ENCODE peak calls at places on chromosome 21, in ten cellular contexts. One of them, this sample, is unnamed.

GRCh38 chr21:43467785-43468184 is 40.9 kb upstream of the SIK1 start:
- DNase-seq in ovary: no peak
- DNase-seq in fibroblast of villous mesenchyme: no peak
- DNase-seq in cardiac muscle cell: no peak
- DNase-seq in astrocyte: no peak
- DNase-seq in uterus: peak; percentile 2
- DNase-seq in esophagus muscularis mucosa: no peak
- DNase-seq in colonic mucosa: peak; percentile 7
- DNase-seq in heart right ventricle: no peak
- DNase-seq in psoas muscle: no peak
- DNase-seq in this sample: no peak

GRCh38 chr21:33259428-33259827 is 6.7 kb upstream of the IL10RB start:
- DNase-seq in esophagus muscularis mucosa: no peak
- DNase-seq in colonic mucosa: no peak
- DNase-seq in heart right ventricle: no peak
- DNase-seq in uterus: no peak
- DNase-seq in fibroblast of villous mesenchyme: no peak
- DNase-seq in psoas muscle: no peak
- DNase-seq in cardiac muscle cell: no peak
- DNase-seq in astrocyte: no peak
- DNase-seq in ovary: no peak
- DNase-seq in this sample: peak; percentile 41

GRCh38 chr21:42939581-42940413 is 14.4 kb upstream of the ERVH48-1 start:
- DNase-seq in fibroblast of villous mesenchyme: peak; percentile 99
- DNase-seq in psoas muscle: peak; percentile 70
- DNase-seq in esophagus muscularis mucosa: peak; percentile 93
- DNase-seq in uterus: peak; percentile 90
- DNase-seq in cardiac muscle cell: no peak
- DNase-seq in heart right ventricle: no peak
- DNase-seq in ovary: peak; percentile 86
- DNase-seq in colonic mucosa: peak; percentile 67
- DNase-seq in astrocyte: peak; percentile 94
- DNase-seq in this sample: peak; percentile 99

GRCh38 chr21:37071561-37072238 is 1.2 kb downstream of the PIGP start:
- DNase-seq in esophagus muscularis mucosa: no peak
- DNase-seq in psoas muscle: peak; percentile 74
- DNase-seq in ovary: peak; percentile 68
- DNase-seq in colonic mucosa: peak; percentile 65
- DNase-seq in heart right ventricle: peak; percentile 47
- DNase-seq in uterus: peak; percentile 70
- DNase-seq in fibroblast of villous mesenchyme: peak; percentile 89
- DNase-seq in astrocyte: peak; percentile 70
- DNase-seq in cardiac muscle cell: peak; percentile 1
- DNase-seq in this sample: peak; percentile 92

GRCh38 chr21:25639922-25640670 is 1.0 kb downstream of the JAM2 start:
- DNase-seq in uterus: peak; percentile 38
- DNase-seq in ovary: peak; percentile 50
- DNase-seq in esophagus muscularis mucosa: no peak
- DNase-seq in colonic mucosa: peak; percentile 22
- DNase-seq in psoas muscle: peak; percentile 23
- DNase-seq in astrocyte: no peak
- DNase-seq in fibroblast of villous mesenchyme: peak; percentile 10
- DNase-seq in heart right ventricle: peak; percentile 34
- DNase-seq in cardiac muscle cell: peak; percentile 56
- DNase-seq in this sample: no peak

GRCh38 chr21:28485301-28486022 is 507.2 kb downstream of the LTN1 start:
- DNase-seq in psoas muscle: no peak
- DNase-seq in cardiac muscle cell: no peak
- DNase-seq in colonic mucosa: no peak
- DNase-seq in uterus: no peak
- DNase-seq in ovary: no peak
- DNase-seq in heart right ventricle: no peak
- DNase-seq in esophagus muscularis mucosa: no peak
- DNase-seq in astrocyte: peak; percentile 81
- DNase-seq in fibroblast of villous mesenchyme: no peak
- DNase-seq in this sample: peak; percentile 93

GRCh38 chr21:18249542-18250152 is 5.0 kb downstream of the CHODL start:
- DNase-seq in ovary: no peak
- DNase-seq in fibroblast of villous mesenchyme: no peak
- DNase-seq in psoas muscle: no peak
- DNase-seq in astrocyte: no peak
- DNase-seq in uterus: no peak
- DNase-seq in colonic mucosa: no peak
- DNase-seq in esophagus muscularis mucosa: no peak
- DNase-seq in cardiac muscle cell: no peak
- DNase-seq in heart right ventricle: no peak
- DNase-seq in this sample: no peak

GRCh38 chr21:32083175-32083574 is 195.7 kb downstream of the MIS18A start:
- DNase-seq in ovary: no peak
- DNase-seq in astrocyte: peak; percentile 2
- DNase-seq in uterus: no peak
- DNase-seq in esophagus muscularis mucosa: no peak
- DNase-seq in colonic mucosa: no peak
- DNase-seq in fibroblast of villous mesenchyme: no peak
- DNase-seq in heart right ventricle: no peak
- DNase-seq in psoas muscle: no peak
- DNase-seq in cardiac muscle cell: no peak
- DNase-seq in this sample: no peak

GRCh38 chr21:26007911-26008579 is 162.5 kb downstream of the APP start:
- DNase-seq in psoas muscle: no peak
- DNase-seq in heart right ventricle: no peak
- DNase-seq in esophagus muscularis mucosa: no peak
- DNase-seq in cardiac muscle cell: no peak
- DNase-seq in ovary: no peak
- DNase-seq in colonic mucosa: no peak
- DNase-seq in uterus: no peak
- DNase-seq in fibroblast of villous mesenchyme: peak; percentile 90
- DNase-seq in astrocyte: no peak
- DNase-seq in this sample: no peak

DNA sequence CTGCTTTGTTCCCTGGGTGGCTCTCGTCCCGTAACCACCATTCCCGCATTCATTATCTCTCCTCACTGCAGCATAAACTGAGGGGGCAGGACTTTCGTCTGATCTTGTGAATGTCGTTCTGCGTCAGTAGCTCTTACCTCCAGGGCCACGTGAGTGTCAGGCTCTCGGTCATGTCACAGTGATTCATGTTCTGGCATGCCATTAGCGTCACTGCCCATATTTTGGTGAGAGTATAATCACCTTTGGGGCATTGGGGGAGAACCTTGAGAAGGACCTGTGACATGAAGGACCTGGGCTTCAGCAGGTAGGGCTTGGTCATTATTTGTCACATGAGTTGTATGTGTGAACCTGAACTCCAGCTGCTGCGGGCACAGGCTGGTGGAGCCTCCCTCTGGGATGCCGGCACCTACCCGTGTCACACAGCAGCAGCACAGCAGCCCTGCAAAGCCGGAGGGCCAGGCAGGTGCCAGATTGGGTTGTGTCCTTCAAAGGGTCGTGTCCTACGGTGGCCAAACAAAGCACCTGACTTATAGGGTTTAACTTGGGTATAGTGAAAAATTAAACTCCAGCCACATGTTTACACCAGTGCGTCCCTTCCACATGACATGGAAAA is 68.5 kb downstream of the BACE2 start:
- DNase-seq in uterus: no peak
- DNase-seq in cardiac muscle cell: no peak
- DNase-seq in esophagus muscularis mucosa: no peak
- DNase-seq in fibroblast of villous mesenchyme: no peak
- DNase-seq in heart right ventricle: no peak
- DNase-seq in ovary: no peak
- DNase-seq in astrocyte: no peak
- DNase-seq in psoas muscle: no peak
- DNase-seq in colonic mucosa: no peak
- DNase-seq in this sample: no peak
- TF ChIP-seq CTCF in uterus: no peak
- TF ChIP-seq CTCF in cardiac muscle cell: no peak
- TF ChIP-seq CTCF in esophagus muscularis mucosa: no peak
- TF ChIP-seq CTCF in fibroblast of villous mesenchyme: no peak
- TF ChIP-seq CTCF in heart right ventricle: no peak
- TF ChIP-seq CTCF in ovary: no peak
- TF ChIP-seq CTCF in astrocyte: no peak
- TF ChIP-seq CTCF in psoas muscle: no peak
- TF ChIP-seq CTCF in colonic mucosa: no peak
- TF ChIP-seq CTCF in this sample: no peak

DNA sequence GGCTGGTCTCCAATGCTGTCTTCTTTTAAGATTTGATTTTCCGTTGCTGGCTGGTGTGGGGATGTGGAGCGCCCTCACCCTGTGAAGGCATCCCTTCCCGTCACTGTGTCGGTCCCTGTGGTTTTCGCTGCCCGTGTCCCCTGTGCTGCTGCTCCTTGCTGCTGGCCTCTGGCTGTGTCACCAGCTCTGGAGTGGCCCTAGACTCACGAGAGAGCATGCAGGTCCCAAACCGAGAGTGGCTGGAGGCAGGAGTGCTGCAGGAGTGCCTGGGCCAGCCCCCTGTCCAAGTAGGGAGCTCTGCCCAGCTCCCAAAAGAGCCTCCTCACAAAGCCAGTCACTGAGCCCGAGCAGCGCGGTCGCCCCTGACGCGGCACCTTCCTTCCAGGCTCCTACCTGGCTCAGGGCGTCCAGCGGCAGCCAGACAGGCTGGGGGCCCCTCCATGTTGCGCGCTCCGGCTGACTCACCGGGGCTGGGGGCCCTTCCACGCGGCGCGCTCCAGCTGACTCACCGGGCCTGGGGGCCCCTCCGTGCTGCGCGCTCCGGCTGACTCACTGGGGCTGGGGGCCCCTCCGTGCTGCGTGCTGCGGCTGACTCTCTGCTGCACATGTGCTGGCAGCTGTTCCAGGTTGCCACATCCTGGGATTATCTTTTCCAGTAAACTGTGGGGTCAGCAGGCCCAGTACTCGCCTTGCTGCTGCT is 106.7 kb upstream of the COL6A1 start:
- DNase-seq in esophagus muscularis mucosa: no peak
- DNase-seq in uterus: peak; percentile 87
- DNase-seq in psoas muscle: peak; percentile 77
- DNase-seq in astrocyte: peak; percentile 94
- DNase-seq in ovary: peak; percentile 32
- DNase-seq in cardiac muscle cell: no peak
- DNase-seq in colonic mucosa: peak; percentile 50
- DNase-seq in heart right ventricle: no peak
- DNase-seq in fibroblast of villous mesenchyme: peak; percentile 99
- DNase-seq in this sample: peak; percentile 97
- H3K4me3 ChIP-seq in esophagus muscularis mucosa: no peak overlapping the region
- H3K4me3 ChIP-seq in uterus: no peak overlapping the region
- H3K4me3 ChIP-seq in psoas muscle: no peak overlapping the region
- H3K4me3 ChIP-seq in astrocyte: peak overlapping the region; percentile 41
- H3K4me3 ChIP-seq in ovary: no peak overlapping the region
- H3K4me3 ChIP-seq in cardiac muscle cell: no peak overlapping the region
- H3K4me3 ChIP-seq in colonic mucosa: no peak overlapping the region
- H3K4me3 ChIP-seq in heart right ventricle: no peak overlapping the region
- H3K4me3 ChIP-seq in fibroblast of villous mesenchyme: peak overlapping the region; percentile 51
- H3K4me3 ChIP-seq in this sample: peak overlapping the region; percentile 20

DNA sequence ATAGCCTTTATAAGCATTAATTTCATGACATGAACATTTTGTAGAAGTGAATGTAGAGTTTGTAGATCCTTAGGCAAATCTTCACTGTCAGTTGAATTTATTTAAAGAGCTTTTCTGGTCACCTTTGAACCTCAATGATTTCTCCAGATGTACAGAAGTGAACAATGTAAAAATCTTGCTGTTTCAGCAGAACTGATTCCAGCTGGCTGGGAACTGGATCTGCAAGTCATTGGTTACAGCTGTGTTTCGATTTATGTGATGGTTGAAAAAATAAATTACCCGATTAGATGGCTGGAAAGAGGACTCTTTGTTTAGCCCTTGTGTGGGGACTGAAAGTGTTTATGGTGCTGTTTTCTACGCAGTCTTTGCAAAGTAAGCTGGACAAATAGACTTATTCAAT is 849.8 kb downstream of the USP25 start:
- DNase-seq in fibroblast of villous mesenchyme: peak; percentile 58
- DNase-seq in cardiac muscle cell: no peak
- DNase-seq in esophagus muscularis mucosa: no peak
- DNase-seq in uterus: no peak
- DNase-seq in ovary: no peak
- DNase-seq in heart right ventricle: no peak
- DNase-seq in colonic mucosa: no peak
- DNase-seq in astrocyte: peak; percentile 54
- DNase-seq in psoas muscle: no peak
- DNase-seq in this sample: peak; percentile 75
- TF ChIP-seq CTCF in fibroblast of villous mesenchyme: no peak
- TF ChIP-seq CTCF in cardiac muscle cell: no peak
- TF ChIP-seq CTCF in esophagus muscularis mucosa: no peak
- TF ChIP-seq CTCF in uterus: no peak
- TF ChIP-seq CTCF in ovary: no peak
- TF ChIP-seq CTCF in heart right ventricle: no peak
- TF ChIP-seq CTCF in colonic mucosa: no peak
- TF ChIP-seq CTCF in astrocyte: no peak
- TF ChIP-seq CTCF in psoas muscle: no peak
- TF ChIP-seq CTCF in this sample: no peak

GRCh38 chr21:35609263-35609662 is 451.1 kb downstream of the SETD4 start:
- DNase-seq in colonic mucosa: no peak
- DNase-seq in astrocyte: no peak
- DNase-seq in ovary: no peak
- DNase-seq in heart right ventricle: no peak
- DNase-seq in fibroblast of villous mesenchyme: no peak
- DNase-seq in psoas muscle: no peak
- DNase-seq in esophagus muscularis mucosa: no peak
- DNase-seq in uterus: no peak
- DNase-seq in cardiac muscle cell: no peak
- DNase-seq in this sample: no peak

GRCh38 chr21:35607406-35607805 is 452.9 kb downstream of the SETD4 start:
- DNase-seq in astrocyte: no peak
- DNase-seq in esophagus muscularis mucosa: no peak
- DNase-seq in ovary: no peak
- DNase-seq in heart right ventricle: no peak
- DNase-seq in cardiac muscle cell: no peak
- DNase-seq in fibroblast of villous mesenchyme: no peak
- DNase-seq in colonic mucosa: no peak
- DNase-seq in psoas muscle: no peak
- DNase-seq in uterus: no peak
- DNase-seq in this sample: no peak

GRCh38 chr21:35606578-35606977 is 453.7 kb downstream of the SETD4 start:
- DNase-seq in cardiac muscle cell: no peak
- DNase-seq in heart right ventricle: no peak
- DNase-seq in esophagus muscularis mucosa: no peak
- DNase-seq in ovary: no peak
- DNase-seq in astrocyte: no peak
- DNase-seq in psoas muscle: no peak
- DNase-seq in uterus: no peak
- DNase-seq in fibroblast of villous mesenchyme: no peak
- DNase-seq in colonic mucosa: no peak
- DNase-seq in this sample: peak; percentile 40

GRCh38 chr21:35603471-35603870 is 456.9 kb downstream of the SETD4 start:
- DNase-seq in uterus: no peak
- DNase-seq in heart right ventricle: no peak
- DNase-seq in ovary: no peak
- DNase-seq in fibroblast of villous mesenchyme: no peak
- DNase-seq in astrocyte: no peak
- DNase-seq in esophagus muscularis mucosa: no peak
- DNase-seq in colonic mucosa: no peak
- DNase-seq in psoas muscle: no peak
- DNase-seq in cardiac muscle cell: no peak
- DNase-seq in this sample: no peak

DNA sequence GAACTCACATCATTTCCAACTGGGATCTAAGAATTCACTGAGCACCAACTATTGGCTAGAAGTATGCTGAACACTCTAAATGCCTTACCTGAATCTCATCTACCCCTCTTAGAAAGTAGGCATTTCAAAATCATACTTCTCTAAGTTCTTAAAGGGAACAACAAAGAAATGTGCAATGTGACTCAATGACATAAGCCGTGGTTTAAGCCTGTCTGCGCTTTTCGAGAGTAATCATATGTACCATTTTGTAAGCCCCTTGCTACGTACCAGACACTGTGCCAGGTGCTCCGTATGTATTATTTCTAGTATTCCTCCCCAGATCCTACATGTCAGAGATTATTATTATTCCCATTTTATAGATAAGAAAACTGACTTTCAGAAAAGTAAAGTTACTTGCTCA is 454.2 kb downstream of the SETD4 start:
- DNase-seq in esophagus muscularis mucosa: no peak
- DNase-seq in astrocyte: no peak
- DNase-seq in psoas muscle: no peak
- DNase-seq in heart right ventricle: no peak
- DNase-seq in ovary: no peak
- DNase-seq in cardiac muscle cell: no peak
- DNase-seq in fibroblast of villous mesenchyme: peak; percentile 24
- DNase-seq in colonic mucosa: no peak
- DNase-seq in uterus: no peak
- DNase-seq in this sample: no peak
- H3K4me3 ChIP-seq in esophagus muscularis mucosa: no peak overlapping the region
- H3K4me3 ChIP-seq in astrocyte: no peak overlapping the region
- H3K4me3 ChIP-seq in psoas muscle: no peak overlapping the region
- H3K4me3 ChIP-seq in heart right ventricle: no peak overlapping the region
- H3K4me3 ChIP-seq in ovary: no peak overlapping the region
- H3K4me3 ChIP-seq in cardiac muscle cell: no peak overlapping the region
- H3K4me3 ChIP-seq in fibroblast of villous mesenchyme: no peak overlapping the region
- H3K4me3 ChIP-seq in colonic mucosa: no peak overlapping the region
- H3K4me3 ChIP-seq in uterus: no peak overlapping the region
- H3K4me3 ChIP-seq in this sample: no peak overlapping the region